ENCODE peak calls at places on chromosomes 7 and 10, in seven cellular contexts. Y, L, S, N, Q, C and A are unnamed samples.

GRCh38 chr10:79449181-79450146 is 4.0 kb upstream of the ZCCHC24 start:
- DNase-seq in L (no peak), C (no peak), N (peak), S (no peak), Y (no peak), Q (no peak), A (peak)

GRCh38 chr7:137592232-137592896 is 248.8 kb upstream of the PTN start:
- DNase-seq in N (no peak), Y (no peak), Q (no peak), L (peak), C (peak), S (peak), A (no peak)

GRCh38 chr7:120583835-120584586 is 273.9 kb downstream of the TSPAN12 start:
- DNase-seq in C (no peak), L (no peak), N (no peak), Y (no peak), S (no peak), Q (no peak), A (no peak)

GRCh38 chr7:2950578-2950977 is 93.1 kb downstream of the CARD11 start:
- DNase-seq in N (no peak), Y (no peak), L (no peak), C (no peak), S (no peak), Q (no peak), A (no peak)

GRCh38 chr10:7485267-7485601 is 74.4 kb upstream of the SFMBT2 start:
- DNase-seq in Y (no peak), C (no peak), Q (no peak), S (no peak), N (no peak), L (no peak), A (no peak)

GRCh38 chr7:149790146-149790548 is 16.8 kb upstream of the ZNF467 start:
- DNase-seq in Q (peak), C (no peak), Y (peak), S (no peak), L (peak), N (peak), A (peak)

GRCh38 chr10:72911758-72912157 is 18.2 kb downstream of the OIT3 start:
- DNase-seq in Y (no peak), N (no peak), Q (no peak), C (no peak), S (no peak), L (no peak), A (no peak)

GRCh38 chr10:29524294-29524693 is 110.5 kb downstream of the SVIL start:
- DNase-seq in L (peak), S (no peak), Y (no peak), N (no peak), Q (no peak), C (no peak), A (no peak)

GRCh38 chr7:157250605-157251228 is 86.1 kb upstream of the DNAJB6 start:
- DNase-seq in N (no peak), Q (no peak), C (peak), L (peak), Y (no peak), S (peak), A (no peak)

GRCh38 chr7:102146989-102147388 is 139.7 kb upstream of the SH2B2 start:
- DNase-seq in L (no peak), Y (no peak), N (no peak), S (no peak), Q (no peak), C (no peak), A (no peak)

GRCh38 chr10:63684257-63684936 is 163.2 kb downstream of the REEP3 start:
- DNase-seq in L (no peak), S (no peak), Y (no peak), N (no peak), Q (no peak), C (no peak), A (no peak)

GRCh38 chr10:91552706-91553105 is 80.2 kb downstream of the PPP1R3C start:
- DNase-seq in S (peak), Q (no peak), L (no peak), Y (peak), C (no peak), N (peak), A (no peak)

GRCh38 chr7:139300390-139300789 is 40.7 kb upstream of the FMC1 start:
- DNase-seq in L (no peak), Y (no peak), C (no peak), N (no peak), S (no peak), Q (no peak), A (no peak)

GRCh38 chr7:5177060-5177459 is 13.0 kb upstream of the WIPI2 start:
- DNase-seq in Y (no peak), S (no peak), N (peak), L (peak), Q (peak), C (no peak), A (no peak)

GRCh38 chr10:101506829-101507228 is 81.2 kb downstream of the POLL start:
- DNase-seq in C (no peak), Y (no peak), N (no peak), S (no peak), Q (no peak), L (no peak), A (no peak)

GRCh38 chr10:78623577-78624215 is 445.1 kb upstream of the ZMIZ1 start:
- DNase-seq in L (peak), Q (no peak), S (peak), C (peak), N (no peak), Y (no peak), A (no peak)

GRCh38 chr10:43200538-43201390 is 62.5 kb downstream of the CSGALNACT2 start:
- DNase-seq in N (peak), S (no peak), Q (peak), Y (peak), C (no peak), L (no peak), A (peak)

GRCh38 chr7:117762055-117762454 is 111.2 kb downstream of the CTTNBP2 start:
- DNase-seq in Q (no peak), Y (no peak), L (no peak), C (no peak), S (no peak), N (no peak), A (no peak)

GRCh38 chr10:100656479-100656878 is 88.9 kb upstream of the PAX2 start:
- DNase-seq in C (no peak), S (no peak), Q (no peak), N (no peak), L (no peak), Y (peak), A (peak)

GRCh38 chr10:115026041-115026779 is 67.0 kb upstream of the ATRNL1 start:
- DNase-seq in L (no peak), N (no peak), C (no peak), Q (no peak), Y (no peak), S (no peak), A (no peak)

GRCh38 chr7:135888740-135889139 is 88.4 kb downstream of the MTPN start:
- DNase-seq in Y (no peak), N (no peak), Q (no peak), L (no peak), C (no peak), S (no peak), A (no peak)

GRCh38 chr7:141014523-141015395 is at the start of gene MRPS33:
- DNase-seq in S (peak), N (peak), C (peak), Q (peak), Y (peak), L (peak), A (peak)
- TF ChIP-seq CTCF in S (peak), N (no peak), C (peak), Q (no peak), Y (no peak), L (no peak), A (no peak)

GRCh38 chr7:92177362-92177761 is 1.6 kb downstream of the LRRD1 start:
- DNase-seq in Q (no peak), Y (no peak), S (no peak), L (no peak), N (no peak), C (no peak), A (no peak)

GRCh38 chr7:92179393-92179924 is 517 bp upstream of the LRRD1 start:
- DNase-seq in L (no peak), N (no peak), Y (no peak), Q (no peak), C (no peak), S (no peak), A (no peak)

GRCh38 chr7:92178928-92179373 is at the start of gene LRRD1:
- DNase-seq in S (peak), Y (peak), C (peak), L (peak), Q (peak), N (peak), A (peak)
- TF ChIP-seq POLR2AphosphoS5 in S (no peak), Y (no peak), C (no peak), L (no peak), Q (peak), N (peak), A (peak)

GRCh38 chr10:133353202-133353959 is 4.4 kb downstream of the FUOM start:
- DNase-seq in L (no peak), Q (no peak), N (no peak), S (no peak), C (no peak), Y (peak), A (no peak)

GRCh38 chr10:133350950-133351329 is 3.8 kb downstream of the PRAP1 start:
- DNase-seq in S (no peak), C (no peak), Q (no peak), N (no peak), Y (peak), L (no peak), A (no peak)

GRCh38 chr10:133350283-133350949 is 3.2 kb downstream of the PRAP1 start:
- DNase-seq in C (no peak), N (no peak), Q (no peak), Y (peak), L (no peak), S (no peak), A (no peak)

GRCh38 chr10:133349577-133350011 is 2.4 kb downstream of the PRAP1 start:
- DNase-seq in L (no peak), Y (peak), C (no peak), S (no peak), N (no peak), Q (no peak), A (no peak)

DNA sequence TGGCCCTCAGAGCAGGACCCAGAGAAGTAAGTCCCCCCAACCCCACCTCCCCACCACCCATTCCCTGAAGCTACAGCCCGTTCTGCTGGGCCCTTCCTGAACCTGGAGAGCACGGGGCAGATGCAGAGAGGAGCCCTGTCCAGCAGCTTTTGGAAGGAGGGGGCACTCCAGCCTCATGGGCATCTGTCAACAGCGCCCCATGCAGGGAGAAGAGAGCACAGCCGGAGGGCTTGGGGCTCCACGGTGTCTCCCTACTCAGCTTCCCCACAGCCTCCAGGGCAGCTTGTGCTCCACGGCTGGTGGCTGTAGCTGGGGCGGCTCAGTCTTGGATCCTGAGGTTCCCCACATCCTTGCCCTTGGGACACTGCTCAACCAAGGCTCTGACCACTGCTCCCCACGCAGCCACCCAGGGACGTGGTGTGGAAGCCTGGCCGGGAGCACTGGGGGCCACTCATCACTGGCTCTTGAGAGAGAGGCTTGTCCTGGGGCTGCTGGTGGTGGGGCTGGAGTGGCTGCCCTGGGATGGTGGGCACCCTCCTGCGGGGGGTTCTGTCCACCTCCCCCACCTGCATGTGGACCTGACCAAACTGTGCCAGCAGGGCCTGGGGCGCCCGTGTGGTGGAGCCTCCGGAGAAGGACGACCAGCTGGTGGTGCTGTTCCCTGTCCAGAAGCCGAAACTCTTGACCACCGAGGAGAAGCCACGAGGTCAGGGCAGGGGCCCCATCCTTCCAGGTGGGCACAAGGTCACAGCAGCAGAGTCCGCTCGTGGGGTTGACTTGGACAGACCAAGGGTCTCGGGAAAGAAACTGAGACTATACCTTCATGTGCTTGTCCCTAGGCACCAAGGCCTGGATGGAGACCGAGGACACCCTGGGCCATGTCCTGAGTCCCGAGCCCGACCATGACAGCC is 4.5 kb downstream of the PRAP1 start:
- DNase-seq in Q (no peak), L (no peak), C (no peak), Y (peak), N (no peak), S (no peak), A (no peak)
- TF ChIP-seq CTCF in Q (no peak), L (no peak), C (peak), Y (no peak), N (no peak), S (no peak), A (no peak)

GRCh38 chr10:119353438-119353837 is 146.1 kb downstream of the GRK5 start:
- DNase-seq in Y (no peak), N (no peak), L (no peak), Q (no peak), S (no peak), C (no peak), A (no peak)
- TF ChIP-seq POLR2AphosphoS5 in Y (no peak), N (no peak), L (no peak), Q (no peak), S (no peak), C (no peak), A (no peak)

DNA sequence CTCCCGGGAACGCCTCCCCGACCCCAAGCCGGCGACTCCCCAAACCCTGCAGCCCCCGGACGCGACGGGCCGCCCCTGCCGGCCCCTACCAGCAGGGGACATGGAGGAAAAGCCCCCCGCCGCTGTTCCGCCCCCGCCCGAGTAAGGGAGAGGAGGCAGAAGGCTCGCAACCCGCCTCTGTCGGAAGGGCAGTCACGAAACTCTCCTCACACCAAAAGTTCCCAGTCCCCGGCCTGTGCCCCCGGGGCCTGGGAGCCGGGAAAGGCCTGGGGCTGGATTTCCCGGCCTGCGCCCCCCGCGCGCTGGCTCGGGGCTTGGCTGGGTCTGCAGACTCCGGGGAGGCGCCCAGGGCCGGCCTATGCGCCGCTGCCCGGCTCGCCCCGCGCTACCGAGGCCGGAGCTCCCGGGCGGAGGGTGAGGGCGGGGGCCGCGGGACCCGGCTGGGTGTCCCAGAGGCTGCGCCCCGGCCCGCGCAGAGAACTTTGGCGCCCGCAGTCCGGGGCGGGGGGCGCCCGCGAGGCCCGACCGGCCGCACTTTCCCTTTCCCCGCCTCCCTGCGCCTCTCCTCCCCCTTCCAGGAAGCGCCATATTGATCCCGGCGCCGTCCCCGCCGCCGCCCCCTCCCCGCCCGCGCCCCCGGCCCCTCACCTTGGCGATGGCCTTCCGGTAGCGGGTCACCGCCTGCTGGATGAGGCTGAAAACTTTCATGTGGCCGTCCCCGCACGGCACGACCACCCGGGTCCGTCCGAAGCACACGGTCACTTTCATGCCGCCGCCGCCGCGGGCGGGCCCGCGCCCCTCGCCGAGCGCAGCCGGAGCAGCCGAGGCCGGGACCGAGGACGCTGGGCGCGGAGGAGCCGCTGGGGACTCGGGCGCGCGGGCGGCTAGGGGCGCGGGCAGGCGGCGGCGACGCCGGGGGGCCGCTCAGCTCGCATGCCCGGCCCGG is 595 bp downstream of the PARD3 start:
- DNase-seq in L (peak), Y (peak), Q (no peak), S (no peak), N (peak), C (peak), A (peak)
- TF ChIP-seq CTCF in L (no peak), Y (no peak), Q (no peak), S (peak), N (peak), C (peak), A (no peak)